ENCODE peak calls at places on chromosomes 12 and 14, in five cellular contexts. J, C, Q, A and F are unnamed samples. For H3K4me1, the result is how much of the 10 kb centered on the place peaks cover.

GRCh38 chr12:70822431-70822830 is 98.1 kb downstream of the PTPRR start:
- DNase-seq in J (no peak), C (no peak), Q (no peak), A (no peak), F (no peak)

GRCh38 chr12:122867701-122868461 is 28.0 kb downstream of the VPS37B start:
- DNase-seq in J (peak), C (no peak), Q (peak), A (peak), F (no peak)

GRCh38 chr12:13843841-13844240 is 137.6 kb downstream of the GRIN2B start:
- DNase-seq in J (no peak), C (no peak), Q (no peak), A (no peak), F (no peak)

GRCh38 chr14:88493392-88494185 is 61.2 kb downstream of the PTPN21 start:
- DNase-seq in J (peak), C (no peak), Q (no peak), A (no peak), F (no peak)

GRCh38 chr14:54803396-54803795 is 99.2 kb downstream of the GCH1 start:
- DNase-seq in J (no peak), C (no peak), Q (no peak), A (no peak), F (no peak)

GRCh38 chr14:28704153-28704552 is 62.4 kb upstream of the FOXG1 start:
- DNase-seq in J (no peak), C (no peak), Q (no peak), A (no peak), F (no peak)

GRCh38 chr12:57237952-57238853 is 8.7 kb downstream of the SHMT2 start:
- DNase-seq in J (peak), C (no peak), Q (peak), A (no peak), F (peak)

GRCh38 chr14:23043749-23044148 is 1.7 kb downstream of the PSMB11 start:
- DNase-seq in J (no peak), C (no peak), Q (no peak), A (peak), F (no peak)

GRCh38 chr12:29270001-29270400 is 111.0 kb downstream of the ERGIC2 start:
- DNase-seq in J (no peak), C (no peak), Q (no peak), A (no peak), F (no peak)

GRCh38 chr12:29264424-29264823 is 115.3 kb downstream of the FAR2 start:
- DNase-seq in J (no peak), C (no peak), Q (no peak), A (no peak), F (no peak)
- H3K4me1 ChIP-seq in J (under half), C (under half), Q (under half), A (under half), F (under half)

GRCh38 chr12:6956332-6956727 is 5.2 kb downstream of the PTPN6 start:
- DNase-seq in J (no peak), C (no peak), Q (no peak), A (no peak), F (no peak)
- H3K4me1 ChIP-seq in J (under half), C (half or more), Q (under half), A (under half), F (under half)

GRCh38 chr14:100285021-100285912 is 21.0 kb downstream of the SLC25A29 start:
- DNase-seq in J (peak), C (peak), Q (peak), A (peak), F (no peak)

GRCh38 chr14:100287202-100287997 is 18.8 kb downstream of the SLC25A29 start:
- DNase-seq in J (no peak), C (no peak), Q (peak), A (no peak), F (no peak)

GRCh38 chr14:100283984-100284881 is 22.0 kb downstream of the SLC25A29 start:
- DNase-seq in J (no peak), C (no peak), Q (peak), A (no peak), F (no peak)

GRCh38 chr14:100286484-100287191 is 19.6 kb downstream of the SLC25A29 start:
- DNase-seq in J (no peak), C (no peak), Q (peak), A (no peak), F (no peak)

DNA sequence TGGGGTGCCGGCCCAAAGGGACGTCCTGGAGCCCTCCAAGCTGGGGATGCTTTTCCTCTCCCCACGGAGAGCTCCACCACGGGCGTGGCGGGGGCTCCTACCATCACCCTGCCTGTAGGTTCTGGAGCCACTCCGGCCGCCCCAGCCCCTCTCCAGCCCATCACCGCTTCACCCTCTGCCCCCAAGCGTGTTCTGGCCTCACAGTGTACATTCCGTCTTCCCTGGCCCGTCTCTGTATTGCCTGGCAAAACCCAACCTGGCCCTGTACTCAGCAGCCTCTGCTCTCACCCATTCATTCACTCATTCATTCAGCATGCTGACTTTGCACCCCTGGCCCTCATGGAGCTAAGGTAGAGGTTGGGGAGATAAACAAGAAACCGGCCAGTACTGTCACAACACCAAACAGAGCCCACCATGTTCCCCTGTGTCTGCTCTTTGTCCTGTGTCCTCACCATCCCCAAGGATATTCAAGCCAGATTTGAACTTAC is 20.3 kb downstream of the SLC25A29 start:
- DNase-seq in J (no peak), C (no peak), Q (peak), A (no peak), F (no peak)
- H3K4me1 ChIP-seq in J (under half), C (under half), Q (under half), A (under half), F (under half)

GRCh38 chr14:95156765-95157194 is 549 bp downstream of the DICER1 start:
- DNase-seq in J (peak), C (peak), Q (peak), A (peak), F (peak)
- H3K4me1 ChIP-seq in J (under half), C (under half), Q (under half), A (under half), F (under half)

GRCh38 chr14:95527392-95528002 is 7.4 kb upstream of the GLRX5 start:
- DNase-seq in J (no peak), C (no peak), Q (peak), A (peak), F (no peak)

GRCh38 chr14:95530461-95531170 is 4.2 kb upstream of the GLRX5 start:
- DNase-seq in J (no peak), C (no peak), Q (no peak), A (no peak), F (no peak)

GRCh38 chr14:95526483-95527391 is 8.1 kb upstream of the GLRX5 start:
- DNase-seq in J (no peak), C (no peak), Q (no peak), A (no peak), F (no peak)

GRCh38 chr14:95531473-95531872 is 3.4 kb upstream of the GLRX5 start:
- DNase-seq in J (no peak), C (no peak), Q (no peak), A (no peak), F (no peak)

GRCh38 chr14:95529242-95529641 is 5.6 kb upstream of the GLRX5 start:
- DNase-seq in J (no peak), C (no peak), Q (no peak), A (no peak), F (no peak)
- H3K4me1 ChIP-seq in J (under half), C (under half), Q (under half), A (under half), F (half or more)

GRCh38 chr12:54984602-54985376 is at the start of gene TESPA1:
- DNase-seq in J (peak), C (peak), Q (peak), A (no peak), F (peak)
- H3K4me1 ChIP-seq in J (under half), C (under half), Q (under half), A (under half), F (under half)